ENCODE peak calls at places on chromosomes 2 and 18, in six cellular contexts. P is tibial artery; Y is activated CD8-positive, alpha-beta memory T cell treated with anti-CD3 and anti-CD28 coated beads for 1 hour; B is T-helper 2 cell; H is LHCN-M2; V is GM03348. R is an unnamed sample.
A peak's percentile ranks its signal among the peaks of the same experiment; 100 is the strongest.

GRCh38 chr2:123993728-123994323 is 31.3 kb upstream of the CNTNAP5 start:
- DNase-seq in B (no peak), P (no peak), Y (no peak), V (peak; percentile 16), H (peak; percentile 1), R (peak; percentile 6)

GRCh38 chr2:20584045-20584636 is 66.8 kb downstream of the HS1BP3 start:
- DNase-seq in Y (no peak), H (no peak), V (peak; percentile 86), B (no peak), P (no peak), R (peak; percentile 84)

GRCh38 chr18:34729264-34729663 is 19.2 kb downstream of the DTNA start:
- DNase-seq in Y (no peak), H (peak; percentile 31), V (peak; percentile 19), B (no peak), P (no peak), R (peak; percentile 29)

GRCh38 chr18:3051718-3052410 is 38.9 kb upstream of the LPIN2 start:
- DNase-seq in P (no peak), V (no peak), B (no peak), Y (no peak), H (no peak), R (no peak)

GRCh38 chr2:112582314-112582746 is 2.1 kb upstream of the CHCHD5 start:
- DNase-seq in P (no peak), V (peak; percentile 53), Y (no peak), B (no peak), H (peak; percentile 84), R (peak; percentile 69)

GRCh38 chr2:145987797-145988196 is 1467.9 kb upstream of the ZEB2 start:
- DNase-seq in Y (no peak), B (no peak), P (no peak), V (no peak), H (no peak), R (no peak)

GRCh38 chr2:228678110-228678509 is 496.6 kb upstream of the SPHKAP start:
- DNase-seq in V (no peak), Y (no peak), H (no peak), B (no peak), P (no peak), R (no peak)

GRCh38 chr18:49321800-49322461 is 138.5 kb downstream of the DYM start:
- DNase-seq in H (peak; percentile 71), B (no peak), Y (no peak), P (no peak), V (peak; percentile 57), R (peak; percentile 64)

GRCh38 chr18:70627100-70627802 is 338.4 kb downstream of the SOCS6 start:
- DNase-seq in Y (no peak), P (no peak), B (no peak), H (no peak), V (no peak), R (no peak)

GRCh38 chr2:161312996-161313395 is 4.8 kb downstream of the PSMD14 start:
- DNase-seq in B (no peak), V (no peak), P (no peak), Y (no peak), H (peak; percentile 44), R (peak; percentile 16)

GRCh38 chr2:218291318-218291933 is 877 bp downstream of the TMBIM1 start:
- DNase-seq in Y (no peak), V (peak; percentile 51), P (peak; percentile 56), B (no peak), H (no peak), R (no peak)

GRCh38 chr2:171347158-171347557 is 86.6 kb downstream of the METTL8 start:
- DNase-seq in Y (no peak), H (peak; percentile 35), V (no peak), P (no peak), B (no peak), R (peak; percentile 22)

GRCh38 chr2:51553456-51553855 is 521.5 kb upstream of the NRXN1 start:
- DNase-seq in V (peak; percentile 22), H (no peak), B (no peak), Y (no peak), P (no peak), R (peak; percentile 6)

GRCh38 chr2:44100351-44100750 is 68.3 kb upstream of the PPM1B start:
- DNase-seq in B (no peak), V (peak; percentile 89), Y (no peak), P (peak; percentile 84), H (peak; percentile 97), R (peak; percentile 97)

GRCh38 chr2:173196638-173197037 is 121.0 kb downstream of the MAP3K20 start:
- DNase-seq in H (no peak), V (no peak), B (no peak), Y (no peak), P (no peak), R (no peak)

R was measured in AG10803.